ENCODE peak calls at places on chromosomes 4 and X, in seven cellular contexts. One of them, this sample, is unnamed.

GRCh38 chr4:153564630-153565525 is 98.7 kb downstream of the TMEM131L start:
- DNase-seq in dermis blood vessel endothelial cell: no peak
- DNase-seq in astrocyte: peak
- DNase-seq in mesenchymal stem cell: peak
- DNase-seq in HFF-Myc: no peak
- DNase-seq in EH: peak
- DNase-seq in CD4-positive, alpha-beta memory T cell: no peak
- DNase-seq in this sample: peak

GRCh38 chrX:64894454-64895038 is 81.7 kb downstream of the ZC4H2 start:
- DNase-seq in HFF-Myc: no peak
- DNase-seq in dermis blood vessel endothelial cell: peak
- DNase-seq in astrocyte: no peak
- DNase-seq in EH: peak
- DNase-seq in CD4-positive, alpha-beta memory T cell: peak
- DNase-seq in mesenchymal stem cell: peak
- DNase-seq in this sample: peak

GRCh38 chr4:181194096-181194495 is 1049.1 kb upstream of the TENM3 start:
- DNase-seq in CD4-positive, alpha-beta memory T cell: no peak
- DNase-seq in astrocyte: peak
- DNase-seq in dermis blood vessel endothelial cell: no peak
- DNase-seq in HFF-Myc: no peak
- DNase-seq in mesenchymal stem cell: no peak
- DNase-seq in EH: no peak
- DNase-seq in this sample: peak

GRCh38 chr4:151434183-151434860 is 25.3 kb downstream of the FHIP1A start:
- DNase-seq in EH: peak
- DNase-seq in HFF-Myc: no peak
- DNase-seq in CD4-positive, alpha-beta memory T cell: no peak
- DNase-seq in astrocyte: peak
- DNase-seq in dermis blood vessel endothelial cell: no peak
- DNase-seq in mesenchymal stem cell: no peak
- DNase-seq in this sample: peak

GRCh38 chr4:75939890-75940691 is 722 bp downstream of the NAAA start:
- DNase-seq in astrocyte: peak
- DNase-seq in mesenchymal stem cell: peak
- DNase-seq in CD4-positive, alpha-beta memory T cell: peak
- DNase-seq in dermis blood vessel endothelial cell: peak
- DNase-seq in EH: peak
- DNase-seq in HFF-Myc: no peak
- DNase-seq in this sample: peak

GRCh38 chrX:136157187-136157586 is 9.9 kb downstream of the FHL1 start:
- DNase-seq in mesenchymal stem cell: no peak
- DNase-seq in EH: no peak
- DNase-seq in astrocyte: no peak
- DNase-seq in CD4-positive, alpha-beta memory T cell: no peak
- DNase-seq in dermis blood vessel endothelial cell: no peak
- DNase-seq in HFF-Myc: no peak
- DNase-seq in this sample: no peak

GRCh38 chr4:41110050-41110449 is 104.3 kb downstream of the APBB2 start:
- DNase-seq in dermis blood vessel endothelial cell: no peak
- DNase-seq in HFF-Myc: no peak
- DNase-seq in EH: no peak
- DNase-seq in CD4-positive, alpha-beta memory T cell: no peak
- DNase-seq in astrocyte: no peak
- DNase-seq in mesenchymal stem cell: no peak
- DNase-seq in this sample: no peak

GRCh38 chr4:79653871-79654270 is 245.8 kb upstream of the GK2 start:
- DNase-seq in EH: no peak
- DNase-seq in dermis blood vessel endothelial cell: no peak
- DNase-seq in mesenchymal stem cell: no peak
- DNase-seq in astrocyte: no peak
- DNase-seq in HFF-Myc: no peak
- DNase-seq in CD4-positive, alpha-beta memory T cell: no peak
- DNase-seq in this sample: no peak

GRCh38 chr4:156766846-156767245 is 204.8 kb downstream of the PDGFC start:
- DNase-seq in EH: peak
- DNase-seq in CD4-positive, alpha-beta memory T cell: no peak
- DNase-seq in dermis blood vessel endothelial cell: no peak
- DNase-seq in astrocyte: peak
- DNase-seq in mesenchymal stem cell: no peak
- DNase-seq in HFF-Myc: no peak
- DNase-seq in this sample: peak

GRCh38 chr4:52110171-52110570 is 59.1 kb downstream of the SPATA18 start:
- DNase-seq in CD4-positive, alpha-beta memory T cell: no peak
- DNase-seq in mesenchymal stem cell: no peak
- DNase-seq in HFF-Myc: no peak
- DNase-seq in EH: peak
- DNase-seq in astrocyte: no peak
- DNase-seq in dermis blood vessel endothelial cell: no peak
- DNase-seq in this sample: no peak

GRCh38 chr4:83371235-83371634 is 36.6 kb upstream of the HPSE start:
- DNase-seq in dermis blood vessel endothelial cell: no peak
- DNase-seq in mesenchymal stem cell: no peak
- DNase-seq in HFF-Myc: no peak
- DNase-seq in CD4-positive, alpha-beta memory T cell: no peak
- DNase-seq in EH: no peak
- DNase-seq in astrocyte: no peak
- DNase-seq in this sample: no peak

GRCh38 chr4:42673084-42673429 is 16.2 kb upstream of the ATP8A1 start:
- DNase-seq in astrocyte: peak
- DNase-seq in CD4-positive, alpha-beta memory T cell: no peak
- DNase-seq in mesenchymal stem cell: peak
- DNase-seq in HFF-Myc: no peak
- DNase-seq in dermis blood vessel endothelial cell: no peak
- DNase-seq in EH: no peak
- DNase-seq in this sample: no peak

GRCh38 chr4:74056858-74057562 is 18.5 kb upstream of the CXCL3 start:
- DNase-seq in mesenchymal stem cell: peak
- DNase-seq in HFF-Myc: no peak
- DNase-seq in astrocyte: peak
- DNase-seq in EH: peak
- DNase-seq in CD4-positive, alpha-beta memory T cell: no peak
- DNase-seq in dermis blood vessel endothelial cell: no peak
- DNase-seq in this sample: peak

GRCh38 chrX:134369576-134369975 is 90.4 kb upstream of the HPRT1 start:
- DNase-seq in EH: no peak
- DNase-seq in CD4-positive, alpha-beta memory T cell: no peak
- DNase-seq in HFF-Myc: no peak
- DNase-seq in dermis blood vessel endothelial cell: no peak
- DNase-seq in astrocyte: no peak
- DNase-seq in mesenchymal stem cell: no peak
- DNase-seq in this sample: no peak

GRCh38 chrX:39477438-39478120 is 620.2 kb downstream of the BCOR start:
- DNase-seq in HFF-Myc: no peak
- DNase-seq in dermis blood vessel endothelial cell: peak
- DNase-seq in astrocyte: peak
- DNase-seq in mesenchymal stem cell: peak
- DNase-seq in CD4-positive, alpha-beta memory T cell: peak
- DNase-seq in EH: no peak
- DNase-seq in this sample: no peak

GRCh38 chr4:53573696-53574095 is 17.6 kb downstream of the LNX1 start:
- DNase-seq in HFF-Myc: no peak
- DNase-seq in astrocyte: peak
- DNase-seq in mesenchymal stem cell: no peak
- DNase-seq in CD4-positive, alpha-beta memory T cell: no peak
- DNase-seq in dermis blood vessel endothelial cell: peak
- DNase-seq in EH: peak
- DNase-seq in this sample: peak

GRCh38 chr4:10086506-10087120 is 30.0 kb downstream of the WDR1 start:
- DNase-seq in CD4-positive, alpha-beta memory T cell: no peak
- DNase-seq in astrocyte: no peak
- DNase-seq in dermis blood vessel endothelial cell: no peak
- DNase-seq in HFF-Myc: no peak
- DNase-seq in EH: no peak
- DNase-seq in mesenchymal stem cell: no peak
- DNase-seq in this sample: no peak

GRCh38 chr4:8771666-8772065 is 100.0 kb downstream of the HMX1 start:
- DNase-seq in mesenchymal stem cell: no peak
- DNase-seq in HFF-Myc: no peak
- DNase-seq in dermis blood vessel endothelial cell: no peak
- DNase-seq in astrocyte: no peak
- DNase-seq in EH: no peak
- DNase-seq in CD4-positive, alpha-beta memory T cell: no peak
- DNase-seq in this sample: no peak

GRCh38 chr4:84167579-84167978 is 331.5 kb downstream of the NKX6-1 start:
- DNase-seq in CD4-positive, alpha-beta memory T cell: no peak
- DNase-seq in dermis blood vessel endothelial cell: no peak
- DNase-seq in HFF-Myc: no peak
- DNase-seq in EH: no peak
- DNase-seq in astrocyte: no peak
- DNase-seq in mesenchymal stem cell: peak
- DNase-seq in this sample: no peak

GRCh38 chrX:15930585-15930984 is 76.0 kb upstream of the AP1S2 start:
- DNase-seq in astrocyte: peak
- DNase-seq in EH: peak
- DNase-seq in HFF-Myc: no peak
- DNase-seq in dermis blood vessel endothelial cell: peak
- DNase-seq in mesenchymal stem cell: peak
- DNase-seq in CD4-positive, alpha-beta memory T cell: no peak
- DNase-seq in this sample: peak

GRCh38 chr4:151227731-151228130 is 49.2 kb upstream of the PRSS48 start:
- DNase-seq in mesenchymal stem cell: peak
- DNase-seq in dermis blood vessel endothelial cell: peak
- DNase-seq in CD4-positive, alpha-beta memory T cell: no peak
- DNase-seq in EH: peak
- DNase-seq in HFF-Myc: peak
- DNase-seq in astrocyte: peak
- DNase-seq in this sample: peak

GRCh38 chrX:31333181-31333831 is 261.5 kb upstream of the FTHL17 start:
- DNase-seq in EH: peak
- DNase-seq in dermis blood vessel endothelial cell: peak
- DNase-seq in mesenchymal stem cell: peak
- DNase-seq in astrocyte: peak
- DNase-seq in HFF-Myc: peak
- DNase-seq in CD4-positive, alpha-beta memory T cell: no peak
- DNase-seq in this sample: peak

GRCh38 chr4:20042769-20043168 is 208.9 kb upstream of the SLIT2 start:
- DNase-seq in CD4-positive, alpha-beta memory T cell: no peak
- DNase-seq in HFF-Myc: no peak
- DNase-seq in dermis blood vessel endothelial cell: peak
- DNase-seq in astrocyte: no peak
- DNase-seq in mesenchymal stem cell: no peak
- DNase-seq in EH: no peak
- DNase-seq in this sample: no peak

GRCh38 chrX:15564981-15565579 is 35.7 kb downstream of the ACE2 start:
- DNase-seq in dermis blood vessel endothelial cell: peak
- DNase-seq in EH: peak
- DNase-seq in mesenchymal stem cell: peak
- DNase-seq in CD4-positive, alpha-beta memory T cell: no peak
- DNase-seq in HFF-Myc: peak
- DNase-seq in astrocyte: peak
- DNase-seq in this sample: peak

GRCh38 chr4:83071116-83071515 is 36.1 kb downstream of the COPS4 start:
- DNase-seq in dermis blood vessel endothelial cell: peak
- DNase-seq in astrocyte: peak
- DNase-seq in EH: peak
- DNase-seq in CD4-positive, alpha-beta memory T cell: no peak
- DNase-seq in mesenchymal stem cell: peak
- DNase-seq in HFF-Myc: peak
- DNase-seq in this sample: peak

GRCh38 chrX:150680974-150681373 is 12.2 kb upstream of the MTMR1 start:
- DNase-seq in dermis blood vessel endothelial cell: peak
- DNase-seq in CD4-positive, alpha-beta memory T cell: no peak
- DNase-seq in EH: peak
- DNase-seq in HFF-Myc: no peak
- DNase-seq in astrocyte: no peak
- DNase-seq in mesenchymal stem cell: no peak
- DNase-seq in this sample: peak